ENCODE peak calls at places on chromosomes 13 and 19, in five cellular contexts. One of them, this sample, is unnamed.

GRCh38 chr13:95191821-95192220 is 109.4 kb downstream of the ABCC4 start:
- DNase-seq in IMR-90: peak
- DNase-seq in coronary artery: no peak
- DNase-seq in ovary: peak
- DNase-seq in fibroblast of lung: peak
- DNase-seq in this sample: peak

GRCh38 chr13:42967660-42968059 is 24.4 kb downstream of the EPSTI1 start:
- DNase-seq in ovary: no peak
- DNase-seq in coronary artery: no peak
- DNase-seq in fibroblast of lung: no peak
- DNase-seq in IMR-90: no peak
- DNase-seq in this sample: no peak

GRCh38 chr13:38767506-38768265 is 80.8 kb downstream of the FREM2 start:
- DNase-seq in IMR-90: no peak
- DNase-seq in ovary: no peak
- DNase-seq in fibroblast of lung: no peak
- DNase-seq in coronary artery: no peak
- DNase-seq in this sample: no peak

GRCh38 chr19:14562660-14563589 is 8.9 kb downstream of the NDUFB7 start:
- DNase-seq in IMR-90: no peak
- DNase-seq in ovary: no peak
- DNase-seq in coronary artery: no peak
- DNase-seq in fibroblast of lung: no peak
- DNase-seq in this sample: peak

GRCh38 chr19:19152668-19153384 is 14.5 kb upstream of the TMEM161A start:
- DNase-seq in ovary: no peak
- DNase-seq in coronary artery: no peak
- DNase-seq in IMR-90: no peak
- DNase-seq in fibroblast of lung: no peak
- DNase-seq in this sample: no peak

GRCh38 chr19:15591796-15592195 is 23.2 kb upstream of the CYP4F8 start:
- DNase-seq in ovary: no peak
- DNase-seq in fibroblast of lung: no peak
- DNase-seq in IMR-90: no peak
- DNase-seq in coronary artery: peak
- DNase-seq in this sample: no peak

GRCh38 chr19:58513213-58513693 is 1.5 kb upstream of the SLC27A5 start:
- DNase-seq in ovary: no peak
- DNase-seq in coronary artery: no peak
- DNase-seq in fibroblast of lung: no peak
- DNase-seq in IMR-90: no peak
- DNase-seq in this sample: no peak

GRCh38 chr13:31538067-31539042 is 201.0 kb upstream of the RXFP2 start:
- DNase-seq in IMR-90: peak
- DNase-seq in coronary artery: no peak
- DNase-seq in fibroblast of lung: peak
- DNase-seq in ovary: no peak
- DNase-seq in this sample: no peak

GRCh38 chr13:93814658-93815057 is 588.1 kb downstream of the GPC6 start:
- DNase-seq in fibroblast of lung: no peak
- DNase-seq in IMR-90: no peak
- DNase-seq in coronary artery: no peak
- DNase-seq in ovary: no peak
- DNase-seq in this sample: no peak

GRCh38 chr19:42553292-42554045 is 25.2 kb upstream of the CEACAM1 start:
- DNase-seq in fibroblast of lung: peak
- DNase-seq in IMR-90: peak
- DNase-seq in coronary artery: no peak
- DNase-seq in ovary: no peak
- DNase-seq in this sample: no peak

GRCh38 chr19:7792286-7792685 is 29.2 kb downstream of the CLEC4M start:
- DNase-seq in ovary: no peak
- DNase-seq in coronary artery: no peak
- DNase-seq in fibroblast of lung: no peak
- DNase-seq in IMR-90: peak
- DNase-seq in this sample: no peak

GRCh38 chr13:110379905-110380341 is 72.8 kb downstream of the COL4A2 start:
- DNase-seq in coronary artery: no peak
- DNase-seq in fibroblast of lung: peak
- DNase-seq in ovary: no peak
- DNase-seq in IMR-90: peak
- DNase-seq in this sample: no peak

GRCh38 chr19:47608074-47608907 is 643 bp upstream of the BICRA start:
- DNase-seq in IMR-90: peak
- DNase-seq in fibroblast of lung: peak
- DNase-seq in coronary artery: peak
- DNase-seq in ovary: peak
- DNase-seq in this sample: peak

GRCh38 chr13:67147257-67148218 is 82.6 kb downstream of the PCDH9 start:
- DNase-seq in coronary artery: no peak
- DNase-seq in fibroblast of lung: peak
- DNase-seq in IMR-90: peak
- DNase-seq in ovary: no peak
- DNase-seq in this sample: no peak

GRCh38 chr13:111899714-111900389 is 167.1 kb upstream of the SOX1 start:
- DNase-seq in fibroblast of lung: no peak
- DNase-seq in IMR-90: no peak
- DNase-seq in coronary artery: peak
- DNase-seq in ovary: no peak
- DNase-seq in this sample: no peak

GRCh38 chr19:23404676-23405075 is 9.4 kb upstream of the ZNF91 start:
- DNase-seq in ovary: no peak
- DNase-seq in coronary artery: peak
- DNase-seq in IMR-90: no peak
- DNase-seq in fibroblast of lung: no peak
- DNase-seq in this sample: no peak

GRCh38 chr19:8441725-8442544 is 2.8 kb upstream of the HNRNPM start:
- DNase-seq in fibroblast of lung: no peak
- DNase-seq in ovary: peak
- DNase-seq in coronary artery: no peak
- DNase-seq in IMR-90: no peak
- DNase-seq in this sample: no peak

GRCh38 chr13:101520672-101521071 is 68.2 kb downstream of the ITGBL1 start:
- DNase-seq in IMR-90: peak
- DNase-seq in ovary: no peak
- DNase-seq in fibroblast of lung: peak
- DNase-seq in coronary artery: no peak
- DNase-seq in this sample: no peak

GRCh38 chr13:53408306-53408705 is 379.7 kb downstream of the OLFM4 start:
- DNase-seq in fibroblast of lung: no peak
- DNase-seq in IMR-90: no peak
- DNase-seq in coronary artery: no peak
- DNase-seq in ovary: no peak
- DNase-seq in this sample: no peak

GRCh38 chr13:99275093-99275469 is 16.9 kb upstream of the GPR18 start:
- DNase-seq in fibroblast of lung: peak
- DNase-seq in IMR-90: peak
- DNase-seq in ovary: no peak
- DNase-seq in coronary artery: no peak
- DNase-seq in this sample: no peak

GRCh38 chr19:29771708-29772415 is 39.9 kb upstream of the CCNE1 start:
- DNase-seq in IMR-90: peak
- DNase-seq in coronary artery: no peak
- DNase-seq in ovary: peak
- DNase-seq in fibroblast of lung: peak
- DNase-seq in this sample: no peak

GRCh38 chr13:35514801-35515502 is 38.5 kb upstream of the MAB21L1 start:
- DNase-seq in ovary: no peak
- DNase-seq in IMR-90: no peak
- DNase-seq in coronary artery: no peak
- DNase-seq in fibroblast of lung: peak
- DNase-seq in this sample: no peak

GRCh38 chr19:28472843-28473242 is 740.1 kb downstream of the UQCRFS1 start:
- DNase-seq in ovary: no peak
- DNase-seq in IMR-90: no peak
- DNase-seq in coronary artery: no peak
- DNase-seq in fibroblast of lung: no peak
- DNase-seq in this sample: no peak

DNA sequence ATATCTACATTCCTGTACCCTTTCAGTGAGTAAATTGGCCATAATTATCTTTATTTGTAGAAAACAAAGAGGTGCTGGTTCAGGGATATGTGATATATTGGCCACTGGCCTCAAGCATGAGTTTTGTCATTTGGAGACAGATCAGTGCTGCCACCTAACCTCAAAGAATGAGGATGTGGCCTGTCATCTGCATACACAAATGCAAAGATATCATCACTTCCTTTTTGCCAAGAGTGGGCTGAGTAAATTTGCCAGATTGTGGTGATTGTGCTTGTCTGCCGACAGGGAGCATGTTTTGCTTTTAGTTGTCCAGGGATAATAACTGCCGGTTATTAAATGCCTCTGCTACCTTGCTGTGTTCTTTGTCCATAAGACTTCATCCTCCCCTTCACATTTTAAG is 44.2 kb downstream of the WASF3 start:
- DNase-seq in fibroblast of lung: peak
- DNase-seq in ovary: no peak
- DNase-seq in IMR-90: peak
- DNase-seq in coronary artery: no peak
- DNase-seq in this sample: no peak
- TF ChIP-seq CTCF in fibroblast of lung: no peak
- TF ChIP-seq CTCF in ovary: no peak
- TF ChIP-seq CTCF in IMR-90: peak
- TF ChIP-seq CTCF in coronary artery: no peak
- TF ChIP-seq CTCF in this sample: no peak

GRCh38 chr19:39127812-39128510 is 2.4 kb downstream of the PAK4 start:
- DNase-seq in ovary: no peak
- DNase-seq in fibroblast of lung: no peak
- DNase-seq in coronary artery: no peak
- DNase-seq in IMR-90: no peak
- DNase-seq in this sample: no peak
- H3K27ac ChIP-seq in ovary: no peak
- H3K27ac ChIP-seq in fibroblast of lung: no peak
- H3K27ac ChIP-seq in coronary artery: peak
- H3K27ac ChIP-seq in IMR-90: no peak
- H3K27ac ChIP-seq in this sample: no peak

GRCh38 chr19:46383171-46383815 is 30.1 kb downstream of the CCDC8 start:
- DNase-seq in coronary artery: peak
- DNase-seq in ovary: peak
- DNase-seq in IMR-90: no peak
- DNase-seq in fibroblast of lung: no peak
- DNase-seq in this sample: no peak

GRCh38 chr19:46383846-46384245 is 29.5 kb downstream of the CCDC8 start:
- DNase-seq in fibroblast of lung: no peak
- DNase-seq in IMR-90: no peak
- DNase-seq in coronary artery: peak
- DNase-seq in ovary: peak
- DNase-seq in this sample: no peak

GRCh38 chr19:46380690-46381089 is 32.7 kb downstream of the CCDC8 start:
- DNase-seq in coronary artery: no peak
- DNase-seq in ovary: no peak
- DNase-seq in fibroblast of lung: no peak
- DNase-seq in IMR-90: no peak
- DNase-seq in this sample: no peak

GRCh38 chr19:46381746-46382345 is 31.5 kb downstream of the CCDC8 start:
- DNase-seq in ovary: peak
- DNase-seq in coronary artery: peak
- DNase-seq in fibroblast of lung: no peak
- DNase-seq in IMR-90: no peak
- DNase-seq in this sample: no peak

GRCh38 chr19:46381346-46381745 is 32.0 kb downstream of the CCDC8 start:
- DNase-seq in coronary artery: peak
- DNase-seq in ovary: peak
- DNase-seq in fibroblast of lung: no peak
- DNase-seq in IMR-90: no peak
- DNase-seq in this sample: no peak
- TF ChIP-seq CTCF in coronary artery: no peak
- TF ChIP-seq CTCF in ovary: no peak
- TF ChIP-seq CTCF in fibroblast of lung: no peak
- TF ChIP-seq CTCF in IMR-90: no peak
- TF ChIP-seq CTCF in this sample: no peak

GRCh38 chr19:3980353-3981251 is 4.7 kb downstream of the EEF2 start:
- DNase-seq in ovary: peak
- DNase-seq in IMR-90: no peak
- DNase-seq in coronary artery: no peak
- DNase-seq in fibroblast of lung: no peak
- DNase-seq in this sample: no peak
- H3K27ac ChIP-seq in ovary: no peak
- H3K27ac ChIP-seq in IMR-90: no peak
- H3K27ac ChIP-seq in coronary artery: no peak
- H3K27ac ChIP-seq in fibroblast of lung: no peak
- H3K27ac ChIP-seq in this sample: no peak

DNA sequence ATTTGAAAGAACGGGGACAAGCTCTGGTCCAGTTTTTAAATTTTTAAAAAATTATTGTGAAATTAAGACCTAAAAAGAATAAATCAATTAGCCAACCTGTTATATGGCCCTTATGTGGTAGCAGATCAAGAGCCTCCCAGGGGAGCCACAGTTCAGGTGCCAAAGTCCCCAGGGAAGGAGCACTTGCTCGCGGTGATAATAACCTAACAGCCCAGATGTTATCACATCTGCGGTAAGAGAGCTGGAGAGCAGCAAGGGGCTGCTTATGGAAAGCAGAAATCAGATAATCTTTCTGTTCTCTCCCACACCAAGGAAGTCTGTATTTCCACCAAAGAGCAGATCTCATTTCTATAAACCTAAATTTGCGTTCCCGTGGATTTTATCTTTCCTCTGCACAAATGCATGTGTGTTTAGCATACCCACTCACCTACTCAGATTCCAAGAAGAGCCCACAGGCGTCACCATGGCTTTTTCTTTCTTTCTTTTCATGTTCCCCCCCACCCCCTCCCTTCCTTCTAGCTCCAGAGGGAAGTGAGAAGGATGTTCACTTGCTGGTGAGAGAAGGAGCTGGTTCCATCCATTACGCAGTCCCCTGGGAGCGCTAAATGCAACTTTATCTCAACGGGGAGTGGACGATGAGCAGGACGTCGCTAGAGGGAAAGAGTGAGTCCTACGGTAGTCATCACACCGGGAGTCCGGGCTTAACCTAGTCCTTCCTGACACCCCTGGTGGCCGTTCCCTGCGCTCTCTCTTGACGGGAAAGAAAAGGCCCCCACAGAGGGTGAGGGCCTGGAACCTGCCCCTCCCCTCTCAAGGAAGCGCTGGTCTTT is 1.6 kb upstream of the POU4F1 start:
- DNase-seq in coronary artery: no peak
- DNase-seq in IMR-90: peak
- DNase-seq in ovary: no peak
- DNase-seq in fibroblast of lung: no peak
- DNase-seq in this sample: no peak
- TF ChIP-seq CTCF in coronary artery: no peak
- TF ChIP-seq CTCF in IMR-90: no peak
- TF ChIP-seq CTCF in ovary: no peak
- TF ChIP-seq CTCF in fibroblast of lung: no peak
- TF ChIP-seq CTCF in this sample: no peak

This sample was measured in gastrocnemius medialis.